ENCODE peak calls at places on chromosomes 6 and 20, in eight cellular contexts. M is lower leg skin, N is dorsolateral prefrontal cortex, G is endothelial cell, Z is psoas muscle, S is Calu3, J is breast epithelium, O is lower lobe of right lung. R is an unnamed sample.

GRCh38 chr20:62395311-62396242 is 8.7 kb downstream of the RPS21 start:
- DNase-seq in N (no peak), S (peak; percentile 57), Z (no peak), G (no peak), O (no peak), M (no peak), J (no peak), R (no peak)

GRCh38 chr20:55054443-55054842 is 579.0 kb downstream of the DOK5 start:
- DNase-seq in N (no peak), M (no peak), S (no peak), G (no peak), J (no peak), Z (no peak), O (no peak), R (no peak)

GRCh38 chr20:11754451-11754850 is 163.2 kb upstream of the BTBD3 start:
- DNase-seq in O (no peak), J (no peak), G (no peak), N (no peak), S (no peak), M (no peak), Z (no peak), R (no peak)

GRCh38 chr20:58480455-58481356 is 34.5 kb downstream of the APCDD1L start:
- DNase-seq in M (no peak), J (no peak), S (no peak), O (no peak), G (no peak), N (no peak), Z (no peak), R (no peak)

GRCh38 chr20:39835040-39835842 is 853.8 kb downstream of the MAFB start:
- DNase-seq in N (no peak), G (no peak), S (no peak), J (no peak), Z (peak; percentile 19), O (no peak), M (no peak), R (no peak)

GRCh38 chr6:111540971-111541719 is 58.1 kb upstream of the REV3L start:
- DNase-seq in G (no peak), M (no peak), Z (no peak), J (no peak), O (no peak), S (no peak), N (no peak), R (no peak)

GRCh38 chr20:59580208-59580980 is 23.9 kb upstream of the PHACTR3 start:
- DNase-seq in J (no peak), N (no peak), S (no peak), M (peak; percentile 22), G (no peak), O (no peak), Z (no peak), R (no peak)

GRCh38 chr6:14000901-14001300 is 76.1 kb downstream of the RNF182 start:
- DNase-seq in M (no peak), J (no peak), Z (no peak), G (no peak), O (no peak), N (no peak), S (no peak), R (no peak)

GRCh38 chr6:92690997-92691599 is 728.3 kb downstream of the EPHA7 start:
- DNase-seq in Z (no peak), N (no peak), G (no peak), J (no peak), O (no peak), M (no peak), S (no peak), R (no peak)

GRCh38 chr6:109164331-109164730 is 69.0 kb downstream of the CEP57L1 start:
- DNase-seq in O (no peak), J (no peak), G (no peak), M (no peak), Z (no peak), S (no peak), N (no peak), R (no peak)

GRCh38 chr6:130148181-130148580 is 74.6 kb downstream of the SAMD3 start:
- DNase-seq in S (no peak), J (no peak), N (no peak), G (no peak), O (no peak), M (no peak), Z (no peak), R (no peak)
- TF ChIP-seq CTCF in S (no peak), J (no peak), N (no peak), G (peak; percentile 21), O (peak; percentile 19), M (no peak), Z (no peak), R (peak; percentile 18)

GRCh38 chr6:131183427-131184095 is 48.3 kb downstream of the AKAP7 start:
- DNase-seq in M (no peak), N (no peak), J (no peak), S (no peak), Z (no peak), O (no peak), G (no peak), R (no peak)

GRCh38 chr6:131177996-131178395 is 42.7 kb downstream of the AKAP7 start:
- DNase-seq in M (no peak), J (no peak), S (no peak), O (no peak), G (no peak), Z (no peak), N (no peak), R (no peak)

GRCh38 chr6:131182991-131183425 is 47.7 kb downstream of the AKAP7 start:
- DNase-seq in S (peak; percentile 16), O (no peak), G (peak; percentile 15), M (no peak), J (no peak), Z (no peak), N (no peak), R (no peak)
- TF ChIP-seq CTCF in S (no peak), O (peak; percentile 39), G (peak; percentile 42), M (no peak), J (no peak), Z (no peak), N (peak; percentile 73), R (peak; percentile 46)

DNA sequence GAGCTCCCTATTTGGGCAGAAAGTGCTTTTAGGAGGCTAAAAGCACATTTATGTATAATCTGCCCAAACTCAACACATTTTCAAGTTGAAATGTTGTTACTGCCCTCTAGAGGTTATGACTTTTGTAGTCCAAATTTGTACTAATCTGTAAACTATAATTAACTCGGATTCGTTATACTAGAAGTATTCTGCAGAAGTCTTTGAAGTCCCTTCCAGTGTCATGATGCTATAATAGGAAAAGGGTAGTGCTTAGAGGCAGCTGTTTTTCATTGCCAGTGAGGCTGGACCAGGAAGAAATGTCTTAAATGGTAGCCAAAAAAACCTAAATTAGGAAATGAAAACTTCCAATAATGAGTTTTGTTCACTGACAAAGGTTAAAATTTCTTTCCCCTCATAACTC is 44.8 kb upstream of the EMILIN3 start:
- DNase-seq in O (no peak), S (no peak), N (no peak), J (no peak), M (no peak), Z (no peak), G (no peak), R (no peak)
- TF ChIP-seq CTCF in O (peak; percentile 33), S (peak; percentile 31), N (peak; percentile 71), J (peak; percentile 16), M (no peak), Z (peak; percentile 53), G (peak; percentile 57), R (no peak)

DNA sequence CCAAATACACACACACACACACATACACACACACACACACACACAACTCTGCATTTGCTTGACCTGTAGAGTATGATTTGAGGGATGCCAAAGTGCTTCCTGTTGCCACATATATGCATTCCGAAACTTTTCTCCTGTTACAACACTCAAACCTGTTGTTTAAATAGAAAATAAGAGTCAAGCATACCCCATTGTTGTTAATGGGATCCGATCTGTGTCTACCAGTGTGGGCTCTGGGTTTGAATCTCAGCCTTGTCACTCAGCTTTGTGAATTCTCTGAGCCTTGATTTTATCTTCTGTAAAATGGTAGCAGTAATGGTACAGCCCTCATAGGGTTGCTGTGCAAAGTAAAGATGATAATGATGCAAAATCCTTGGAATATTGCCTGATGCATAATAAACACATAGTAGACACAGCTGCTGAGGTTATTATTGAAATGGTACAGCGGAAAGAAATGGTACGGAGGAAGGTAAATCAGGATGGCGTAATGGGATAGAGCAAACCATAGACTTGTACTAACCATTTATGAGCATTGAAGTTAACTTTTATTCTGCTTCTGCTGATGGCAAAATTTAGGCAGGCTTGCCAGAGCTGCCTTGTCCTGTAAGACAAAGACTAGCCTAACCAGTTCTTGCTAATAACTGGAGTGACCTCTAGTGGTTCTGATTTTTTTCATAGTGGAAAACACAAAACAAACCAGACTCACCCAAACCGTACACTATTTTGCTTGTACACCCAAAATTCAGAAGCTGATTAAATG is 113.4 kb upstream of the PHACTR1 start:
- DNase-seq in O (no peak), G (no peak), M (no peak), S (peak; percentile 16), J (peak; percentile 43), N (no peak), Z (no peak), R (no peak)
- TF ChIP-seq CTCF in O (peak; percentile 50), G (peak; percentile 53), M (no peak), S (peak; percentile 27), J (peak; percentile 25), N (peak; percentile 65), Z (peak; percentile 39), R (peak; percentile 19)

DNA sequence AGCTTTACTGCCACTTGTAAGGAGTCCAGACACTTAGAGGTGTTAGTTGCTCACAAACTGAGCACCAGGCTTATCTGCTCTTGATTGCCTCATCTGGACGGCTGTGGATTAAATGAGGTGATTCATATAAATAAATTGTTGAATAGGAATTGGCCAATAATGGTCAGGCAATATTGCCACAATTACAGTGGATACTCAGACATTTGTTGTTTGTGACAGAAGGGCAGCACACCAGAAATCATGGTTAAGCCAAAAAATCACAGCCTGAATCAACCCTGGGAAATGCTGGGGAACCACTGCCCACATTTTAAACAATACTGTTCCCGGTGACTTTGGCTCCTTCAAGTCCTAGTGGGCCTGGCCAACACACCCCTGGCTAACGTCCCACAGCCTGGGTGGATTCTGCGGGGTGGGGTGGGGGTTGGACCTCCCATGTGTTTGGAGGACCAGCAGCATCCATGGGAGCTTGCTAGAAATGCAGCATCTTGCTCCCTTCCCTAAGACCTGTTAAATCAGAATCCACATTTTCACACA is 29.4 kb upstream of the SPDEF start:
- DNase-seq in M (no peak), S (no peak), N (no peak), G (no peak), J (no peak), Z (peak; percentile 37), O (no peak), R (no peak)
- TF ChIP-seq CTCF in M (no peak), S (no peak), N (no peak), G (no peak), J (no peak), Z (no peak), O (no peak), R (no peak)

R was measured in D721Med.